ENCODE peak calls at places on chromosomes 1 and 21, in five cellular contexts. D is HFFc6, V is neural crest cell, K is endodermal cell, W is esophagus muscularis mucosa. I is an unnamed sample.

GRCh38 chr1:21292991-21293536 is 2.8 kb upstream of the ECE1 start:
- DNase-seq in V (no peak), K (no peak), W (no peak), D (no peak), I (no peak)

GRCh38 chr1:10687142-10687715 is 109.2 kb downstream of the CASZ1 start:
- DNase-seq in K (no peak), V (no peak), W (no peak), D (no peak), I (no peak)

GRCh38 chr1:235758931-235759330 is 107.8 kb downstream of the LYST start:
- DNase-seq in K (no peak), D (no peak), V (no peak), W (no peak), I (no peak)

GRCh38 chr21:42986125-42986783 is 11.9 kb downstream of the PKNOX1 start:
- DNase-seq in W (no peak), D (no peak), K (no peak), V (no peak), I (no peak)

GRCh38 chr1:232767381-232768074 is 37.7 kb upstream of the MAP10 start:
- DNase-seq in D (peak), W (no peak), K (no peak), V (no peak), I (no peak)

GRCh38 chr1:220378571-220379302 is 106.5 kb upstream of the RAB3GAP2 start:
- DNase-seq in K (no peak), W (no peak), D (no peak), V (no peak), I (no peak)

GRCh38 chr1:78527706-78528105 is 36.9 kb downstream of the PTGFR start:
- DNase-seq in K (no peak), D (peak), W (no peak), V (no peak), I (no peak)

GRCh38 chr1:61181016-61181560 is 98.7 kb downstream of the NFIA start:
- DNase-seq in V (no peak), W (no peak), D (no peak), K (no peak), I (no peak)

GRCh38 chr1:166789286-166789685 is 50.0 kb upstream of the POGK start:
- DNase-seq in V (no peak), K (no peak), W (no peak), D (no peak), I (no peak)

GRCh38 chr1:243939167-243939848 is 89.3 kb upstream of the AKT3 start:
- DNase-seq in W (no peak), V (no peak), D (peak), K (no peak), I (no peak)

GRCh38 chr1:163924041-163924440 is 602.3 kb downstream of the NUF2 start:
- DNase-seq in K (no peak), V (no peak), W (no peak), D (no peak), I (no peak)

GRCh38 chr1:19925342-19926070 is 2.1 kb upstream of the PLA2G2E start:
- DNase-seq in V (no peak), K (no peak), W (no peak), D (no peak), I (no peak)

GRCh38 chr1:52636701-52637695 is 4.0 kb downstream of the SHISAL2A start:
- DNase-seq in D (no peak), K (no peak), V (no peak), W (no peak), I (no peak)

GRCh38 chr1:24932284-24932683 is 2.2 kb upstream of the RUNX3 start:
- DNase-seq in V (peak), D (no peak), W (no peak), K (peak), I (peak)

GRCh38 chr1:199857103-199857502 is 170.4 kb upstream of the NR5A2 start:
- DNase-seq in K (no peak), W (no peak), D (peak), V (no peak), I (no peak)

GRCh38 chr1:158148458-158148857 is 32.2 kb upstream of the CD1D start:
- DNase-seq in D (no peak), K (no peak), V (no peak), W (no peak), I (no peak)

GRCh38 chr21:44802396-44803153 is 955 bp upstream of the UBE2G2 start:
- DNase-seq in D (peak), K (peak), W (no peak), V (no peak), I (no peak)

GRCh38 chr1:87897486-87897885 is 568.8 kb downstream of the LMO4 start:
- DNase-seq in V (no peak), K (no peak), D (no peak), W (no peak), I (no peak)

GRCh38 chr1:62436039-62436465 is 797 bp upstream of the USP1 start:
- DNase-seq in K (peak), W (peak), V (peak), D (no peak), I (peak)

GRCh38 chr1:209427811-209428210 is 155.7 kb upstream of the CAMK1G start:
- DNase-seq in K (peak), V (no peak), D (no peak), W (no peak), I (no peak)

GRCh38 chr1:227903614-227904501 is 43.9 kb downstream of the WNT9A start:
- DNase-seq in D (no peak), V (no peak), K (no peak), W (no peak), I (no peak)

GRCh38 chr21:46052703-46053651 is 44.9 kb upstream of the COL6A2 start:
- DNase-seq in V (no peak), K (no peak), D (peak), W (peak), I (peak)

GRCh38 chr21:28229811-28230210 is 762.9 kb downstream of the LTN1 start:
- DNase-seq in D (peak), V (no peak), W (no peak), K (no peak), I (no peak)

GRCh38 chr1:95042286-95042685 is 30.5 kb downstream of the ALG14 start:
- DNase-seq in W (no peak), V (no peak), D (no peak), K (no peak), I (no peak)

GRCh38 chr1:175434268-175434860 is 241.8 kb upstream of the KIAA0040 start:
- DNase-seq in D (no peak), K (peak), W (no peak), V (no peak), I (no peak)

GRCh38 chr1:46820560-46821060 is 21.8 kb downstream of the CYP4B1 start:
- DNase-seq in D (no peak), W (peak), V (no peak), K (peak), I (peak)

GRCh38 chr1:42888013-42888633 is 41.7 kb downstream of the ZNF691 start:
- DNase-seq in V (no peak), D (no peak), K (peak), W (no peak), I (no peak)

GRCh38 chr1:16289959-16290358 is 53.0 kb upstream of the CPLANE2 start:
- DNase-seq in W (no peak), K (no peak), D (no peak), V (no peak), I (no peak)

GRCh38 chr1:32266926-32267645 is 16.0 kb downstream of the LCK start:
- DNase-seq in V (no peak), W (no peak), D (peak), K (no peak), I (no peak)

GRCh38 chr1:226656601-226657277 is 82.3 kb downstream of the ITPKB start:
- DNase-seq in V (no peak), K (no peak), W (no peak), D (peak), I (no peak)

GRCh38 chr1:231969078-231969477 is 342.5 kb downstream of the DISC1 start:
- DNase-seq in V (no peak), K (no peak), W (no peak), D (no peak), I (no peak)

GRCh38 chr1:8870118-8870517 is 8.4 kb downstream of the ENO1 start:
- DNase-seq in K (peak), D (no peak), V (no peak), W (no peak), I (no peak)

GRCh38 chr1:8870605-8871538 is 7.6 kb downstream of the ENO1 start:
- DNase-seq in K (peak), W (no peak), V (no peak), D (no peak), I (no peak)

GRCh38 chr1:8873001-8873400 is 5.5 kb downstream of the ENO1 start:
- DNase-seq in W (no peak), K (peak), V (no peak), D (no peak), I (no peak)

GRCh38 chr1:8871965-8872399 is 6.5 kb downstream of the ENO1 start:
- DNase-seq in D (peak), K (no peak), W (no peak), V (no peak), I (no peak)

DNA sequence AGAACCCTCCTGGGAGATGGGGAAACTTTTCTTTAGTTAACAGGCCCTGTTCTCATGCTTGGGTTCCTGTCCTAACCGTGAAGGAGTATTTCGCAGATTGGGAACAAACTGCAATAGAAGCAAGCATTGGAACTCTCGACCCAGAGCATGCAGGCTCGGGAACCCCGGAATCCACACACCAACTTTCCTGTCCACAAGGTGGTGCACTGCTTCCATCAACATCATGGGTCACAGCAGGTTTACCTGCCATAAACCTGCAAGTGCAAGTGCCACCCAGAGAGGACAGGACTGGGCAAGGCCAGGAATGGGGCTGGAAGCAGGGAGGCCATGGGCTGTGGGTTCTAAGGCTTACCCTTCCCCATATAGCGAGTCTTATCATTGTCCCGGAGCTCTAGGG is 6.9 kb downstream of the ENO1 start:
- DNase-seq in V (no peak), D (no peak), K (peak), W (no peak), I (no peak)
- TF ChIP-seq CTCF in V (peak), D (peak), K (peak), W (peak), I (peak)

GRCh38 chr1:54972436-54972835 is 8.0 kb upstream of the TMEM61 start:
- DNase-seq in W (no peak), K (peak), D (no peak), V (no peak), I (no peak)

GRCh38 chr1:54975709-54976108 is 4.7 kb upstream of the TMEM61 start:
- DNase-seq in V (no peak), W (no peak), D (no peak), K (peak), I (no peak)

GRCh38 chr1:54970901-54971300 is 9.5 kb upstream of the TMEM61 start:
- DNase-seq in W (no peak), V (no peak), K (no peak), D (no peak), I (no peak)

GRCh38 chr1:54971317-54971791 is 9.1 kb upstream of the TMEM61 start:
- DNase-seq in W (no peak), D (peak), V (no peak), K (peak), I (no peak)

GRCh38 chr1:54973205-54973921 is 7.1 kb upstream of the TMEM61 start:
- DNase-seq in K (peak), V (peak), W (no peak), D (peak), I (no peak)
- TF ChIP-seq CTCF in K (peak), V (peak), W (peak), D (peak), I (peak)

DNA sequence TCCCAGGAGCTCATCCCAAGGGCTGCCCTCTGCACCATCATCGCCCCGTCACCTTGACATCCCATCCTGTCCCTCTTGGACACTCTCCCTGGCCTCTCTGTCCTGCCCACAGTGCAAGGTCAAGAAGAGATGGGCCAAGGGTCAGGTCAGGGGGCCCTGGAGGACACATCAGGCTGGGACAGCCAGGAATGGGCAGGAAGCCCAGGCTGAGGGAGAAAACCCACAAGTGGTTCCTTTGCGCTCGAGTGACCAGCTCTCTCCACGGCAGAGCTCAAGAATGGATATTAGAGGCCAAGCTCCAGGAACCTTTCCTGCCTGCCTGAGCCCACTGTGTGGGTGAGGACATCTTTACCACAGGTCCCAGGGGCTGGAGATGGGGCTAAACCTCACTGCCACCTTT is 41.0 kb downstream of the KCNN3 start:
- DNase-seq in W (no peak), V (no peak), K (no peak), D (no peak), I (no peak)
- TF ChIP-seq CTCF in W (no peak), V (no peak), K (no peak), D (no peak), I (no peak)

GRCh38 chr1:156391701-156392100 is 22.7 kb downstream of the RHBG start:
- DNase-seq in V (no peak), D (no peak), K (no peak), W (no peak), I (no peak)

GRCh38 chr1:156391145-156391677 is 22.2 kb downstream of the RHBG start:
- DNase-seq in D (no peak), W (no peak), K (peak), V (no peak), I (no peak)

GRCh38 chr1:156393095-156393494 is 24.1 kb downstream of the RHBG start:
- DNase-seq in W (no peak), K (no peak), D (no peak), V (no peak), I (no peak)

GRCh38 chr1:156394082-156394481 is 25.1 kb downstream of the RHBG start:
- DNase-seq in W (no peak), K (no peak), V (no peak), D (no peak), I (no peak)

DNA sequence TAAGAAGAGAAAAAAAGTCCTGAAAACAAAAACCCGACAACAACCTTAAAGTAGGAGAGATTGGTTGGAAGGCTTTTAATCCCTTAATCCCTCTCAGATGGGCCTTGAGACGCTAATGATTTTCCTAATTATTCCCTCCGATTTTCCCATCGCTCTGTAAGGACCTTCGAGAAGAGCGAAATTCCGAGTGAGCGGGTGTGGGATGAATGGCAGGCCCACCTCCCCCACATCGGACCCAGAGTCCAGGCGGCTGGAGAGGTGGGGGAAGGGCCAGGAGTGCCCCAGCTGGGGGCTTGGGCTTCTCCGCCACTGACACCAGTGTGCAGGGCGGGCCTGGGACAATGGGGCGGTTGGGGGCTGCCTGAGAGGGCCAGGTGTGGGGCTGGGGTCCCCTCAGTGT is 23.4 kb downstream of the RHBG start:
- DNase-seq in W (no peak), V (no peak), D (no peak), K (peak), I (no peak)
- TF ChIP-seq CTCF in W (no peak), V (no peak), D (no peak), K (no peak), I (no peak)

GRCh38 chr1:38221006-38221649 is 174.5 kb upstream of the POU3F1 start:
- DNase-seq in K (no peak), D (peak), V (no peak), W (no peak), I (no peak)
- TF ChIP-seq CTCF in K (no peak), D (no peak), V (no peak), W (no peak), I (no peak)

I was measured in osteocyte.